ENCODE peak calls at places on chromosomes 4 and X, in four cellular contexts. I, D, Z and B are unnamed samples.

GRCh38 chr4:173318648-173319211 is 15.4 kb downstream of the HMGB2 start:
- DNase-seq in I (no peak), D (no peak), Z (no peak), B (no peak)

GRCh38 chr4:40124690-40125089 is 68.0 kb downstream of the N4BP2 start:
- DNase-seq in I (no peak), D (no peak), Z (no peak), B (no peak)

GRCh38 chrX:40316502-40316901 is 218.7 kb upstream of the BCOR start:
- DNase-seq in I (no peak), D (no peak), Z (no peak), B (no peak)

GRCh38 chrX:110267874-110268273 is 50.0 kb downstream of the AMMECR1 start:
- DNase-seq in I (no peak), D (no peak), Z (no peak), B (no peak)

GRCh38 chr4:147516133-147516532 is 35.2 kb downstream of the EDNRA start:
- DNase-seq in I (no peak), D (no peak), Z (no peak), B (no peak)

GRCh38 chrX:70908541-70908940 is at the start of gene TEX11:
- DNase-seq in I (no peak), D (no peak), Z (no peak), B (no peak)

GRCh38 chrX:45505214-45505613 is 304.5 kb upstream of the DIPK2B start:
- DNase-seq in I (no peak), D (no peak), Z (no peak), B (no peak)

GRCh38 chr4:166252487-166253402 is 379.7 kb downstream of the TLL1 start:
- DNase-seq in I (no peak), D (no peak), Z (no peak), B (no peak)